ENCODE peak calls at places on chromosomes 5 and 9, in six cellular contexts. One of them, this sample, is unnamed.

GRCh38 chr5:68115584-68115983 is 100.0 kb upstream of the PIK3R1 start:
- DNase-seq in GM13976: no peak
- DNase-seq in HEK293T: no peak
- DNase-seq in HT-29: no peak
- DNase-seq in NCI-H774: no peak
- DNase-seq in neural crest cell: no peak
- DNase-seq in this sample: no peak

GRCh38 chr5:128695791-128696520 is 157.9 kb upstream of the FBN2 start:
- DNase-seq in HT-29: peak; percentile 42
- DNase-seq in neural crest cell: no peak
- DNase-seq in NCI-H774: no peak
- DNase-seq in HEK293T: peak; percentile 12
- DNase-seq in GM13976: no peak
- DNase-seq in this sample: no peak

GRCh38 chr5:74772359-74772758 is 5.3 kb downstream of the NSA2 start:
- DNase-seq in GM13976: no peak
- DNase-seq in NCI-H774: no peak
- DNase-seq in HT-29: no peak
- DNase-seq in HEK293T: no peak
- DNase-seq in neural crest cell: no peak
- DNase-seq in this sample: no peak

GRCh38 chr9:127520941-127521918 is 69.9 kb downstream of the LRSAM1 start:
- DNase-seq in GM13976: no peak
- DNase-seq in HEK293T: no peak
- DNase-seq in NCI-H774: no peak
- DNase-seq in neural crest cell: no peak
- DNase-seq in HT-29: peak; percentile 15
- DNase-seq in this sample: no peak

GRCh38 chr5:42301349-42301748 is 121.9 kb upstream of the GHR start:
- DNase-seq in GM13976: no peak
- DNase-seq in neural crest cell: no peak
- DNase-seq in NCI-H774: no peak
- DNase-seq in HT-29: no peak
- DNase-seq in HEK293T: no peak
- DNase-seq in this sample: no peak

GRCh38 chr9:115399026-115399425 is 281.1 kb upstream of the TNC start:
- DNase-seq in NCI-H774: no peak
- DNase-seq in GM13976: no peak
- DNase-seq in neural crest cell: no peak
- DNase-seq in HEK293T: no peak
- DNase-seq in HT-29: no peak
- DNase-seq in this sample: no peak

GRCh38 chr5:57215629-57216195 is 41.9 kb downstream of the GPBP1 start:
- DNase-seq in GM13976: no peak
- DNase-seq in HEK293T: no peak
- DNase-seq in neural crest cell: no peak
- DNase-seq in NCI-H774: no peak
- DNase-seq in HT-29: no peak
- DNase-seq in this sample: no peak

GRCh38 chr9:84366683-84367082 is 26.1 kb upstream of the SLC28A3 start:
- DNase-seq in HT-29: no peak
- DNase-seq in neural crest cell: no peak
- DNase-seq in NCI-H774: no peak
- DNase-seq in GM13976: no peak
- DNase-seq in HEK293T: no peak
- DNase-seq in this sample: no peak

GRCh38 chr9:34985311-34985899 is 4.1 kb upstream of the DNAJB5 start:
- DNase-seq in neural crest cell: peak; percentile 76
- DNase-seq in HT-29: peak; percentile 74
- DNase-seq in GM13976: no peak
- DNase-seq in NCI-H774: peak; percentile 5
- DNase-seq in HEK293T: peak; percentile 56
- DNase-seq in this sample: peak; percentile 73

GRCh38 chr5:138544171-138545134 is 1.4 kb upstream of the ETF1 start:
- DNase-seq in HEK293T: no peak
- DNase-seq in HT-29: peak; percentile 38
- DNase-seq in NCI-H774: no peak
- DNase-seq in GM13976: no peak
- DNase-seq in neural crest cell: no peak
- DNase-seq in this sample: no peak

GRCh38 chr9:114122628-114123027 is 23.5 kb upstream of the KIF12 start:
- DNase-seq in neural crest cell: no peak
- DNase-seq in GM13976: no peak
- DNase-seq in HT-29: no peak
- DNase-seq in HEK293T: no peak
- DNase-seq in NCI-H774: no peak
- DNase-seq in this sample: no peak

GRCh38 chr9:131800885-131801284 is 61.0 kb upstream of the RAPGEF1 start:
- DNase-seq in HEK293T: no peak
- DNase-seq in GM13976: no peak
- DNase-seq in HT-29: no peak
- DNase-seq in neural crest cell: no peak
- DNase-seq in NCI-H774: no peak
- DNase-seq in this sample: no peak

GRCh38 chr9:120545691-120546565 is 34.0 kb downstream of the CDK5RAP2 start:
- DNase-seq in GM13976: no peak
- DNase-seq in HT-29: no peak
- DNase-seq in NCI-H774: no peak
- DNase-seq in HEK293T: no peak
- DNase-seq in neural crest cell: no peak
- DNase-seq in this sample: no peak

GRCh38 chr9:79120533-79121315 is 451.0 kb upstream of the TLE4 start:
- DNase-seq in NCI-H774: peak; percentile 41
- DNase-seq in GM13976: no peak
- DNase-seq in neural crest cell: no peak
- DNase-seq in HT-29: no peak
- DNase-seq in HEK293T: no peak
- DNase-seq in this sample: no peak

GRCh38 chr5:82952326-82952725 is 124.9 kb downstream of the TMEM167A start:
- DNase-seq in HT-29: no peak
- DNase-seq in GM13976: no peak
- DNase-seq in NCI-H774: no peak
- DNase-seq in neural crest cell: no peak
- DNase-seq in HEK293T: no peak
- DNase-seq in this sample: no peak

This sample was measured in WERI-Rb-1.